ENCODE peak calls at places on chromosomes 7 and 10, in eight cellular contexts. H is hepatocyte, C is mesenchymal stem cell, Q is GM23248, N is fibroblast of lung, G is IMR-90, O is MM.1S, L is neuronal stem cell. K is an unnamed sample.
A peak's percentile ranks its signal among the peaks of the same experiment; 100 is the strongest.

GRCh38 chr7:28033386-28033785 is 147.2 kb downstream of the JAZF1 start:
- DNase-seq in H (no peak), C (no peak), Q (no peak), N (no peak), G (no peak), O (no peak), L (no peak), K (no peak)

GRCh38 chr7:14191686-14192098 is 202.2 kb upstream of the ETV1 start:
- DNase-seq in H (no peak), C (peak; percentile 10), Q (peak; percentile 90), N (peak; percentile 65), G (peak; percentile 56), O (no peak), L (no peak), K (no peak)

GRCh38 chr10:132016514-132016913 is 34.8 kb upstream of the BNIP3 start:
- DNase-seq in H (no peak), C (no peak), Q (no peak), N (no peak), G (no peak), O (no peak), L (no peak), K (no peak)

GRCh38 chr7:148773344-148773743 is 74.6 kb downstream of the CUL1 start:
- DNase-seq in H (no peak), C (peak; percentile 58), Q (no peak), N (peak; percentile 26), G (no peak), O (peak; percentile 93), L (no peak), K (no peak)

GRCh38 chr7:99079104-99079503 is 64.8 kb downstream of the SMURF1 start:
- DNase-seq in H (peak; percentile 34), C (no peak), Q (no peak), N (no peak), G (no peak), O (no peak), L (no peak), K (no peak)

GRCh38 chr7:105759670-105760548 is 116.5 kb downstream of the ATXN7L1 start:
- DNase-seq in H (peak; percentile 62), C (peak; percentile 71), Q (peak; percentile 78), N (peak; percentile 50), G (peak; percentile 71), O (peak; percentile 56), L (no peak), K (no peak)

GRCh38 chr10:13865758-13866491 is 279.2 kb downstream of the PRPF18 start:
- DNase-seq in H (no peak), C (peak; percentile 86), Q (peak; percentile 64), N (peak; percentile 84), G (peak; percentile 80), O (no peak), L (no peak), K (peak; percentile 86)

GRCh38 chr7:149220534-149220933 is 18.9 kb upstream of the ZNF212 start:
- DNase-seq in H (no peak), C (peak; percentile 88), Q (peak; percentile 89), N (peak; percentile 71), G (peak; percentile 75), O (no peak), L (no peak), K (peak; percentile 99)

GRCh38 chr7:120218702-120219101 is 54.3 kb upstream of the KCND2 start:
- DNase-seq in H (no peak), C (peak; percentile 71), Q (peak; percentile 47), N (no peak), G (peak; percentile 22), O (no peak), L (no peak), K (no peak)

GRCh38 chr7:105011771-105012502 is 2.1 kb upstream of the KMT2E start:
- DNase-seq in H (no peak), C (peak; percentile 39), Q (peak; percentile 54), N (no peak), G (no peak), O (peak; percentile 55), L (no peak), K (peak; percentile 70)

GRCh38 chr7:129191272-129191671 is 2.8 kb downstream of the SMO start:
- DNase-seq in H (peak; percentile 3), C (no peak), Q (no peak), N (no peak), G (no peak), O (no peak), L (no peak), K (peak; percentile 45)

GRCh38 chr10:18203526-18203925 is 63.3 kb downstream of the CACNB2 start:
- DNase-seq in H (no peak), C (no peak), Q (no peak), N (no peak), G (no peak), O (no peak), L (no peak), K (no peak)
- H3K4me3 ChIP-seq in H (no peak overlapping the region), C (no peak overlapping the region), Q (no peak overlapping the region), N (no peak overlapping the region), G (no peak overlapping the region), O (no peak overlapping the region), L (no peak overlapping the region), K (no peak overlapping the region)

DNA sequence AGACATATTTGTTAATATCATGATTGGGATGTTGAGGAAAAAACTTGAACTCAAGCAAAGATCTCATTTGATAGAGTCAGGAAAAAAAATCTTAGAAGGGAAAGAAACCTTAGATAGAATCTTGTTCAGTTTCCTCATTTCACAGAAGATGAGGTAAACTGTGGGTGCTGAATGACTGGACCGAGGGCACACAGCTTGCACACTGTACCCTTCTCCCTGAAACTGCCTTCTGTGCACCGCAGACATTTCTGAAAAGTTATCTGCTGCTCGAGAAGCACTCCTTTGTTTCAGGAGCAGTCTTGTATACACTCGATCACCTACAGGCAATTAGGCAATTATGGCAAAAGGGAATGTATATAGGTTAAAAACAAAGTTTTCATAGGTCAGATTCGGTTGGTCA is 167.4 kb downstream of the SKAP2 start:
- DNase-seq in H (no peak), C (no peak), Q (no peak), N (no peak), G (no peak), O (no peak), L (no peak), K (no peak)
- H2AFZ ChIP-seq in H (no peak overlapping the region), C (no peak overlapping the region), Q (no peak overlapping the region), N (no peak overlapping the region), G (no peak overlapping the region), O (no peak overlapping the region), L (no peak overlapping the region), K (no peak overlapping the region)

GRCh38 chr10:61465807-61466425 is 12.7 kb upstream of the TMEM26 start:
- DNase-seq in H (no peak), C (peak; percentile 24), Q (peak; percentile 62), N (peak; percentile 15), G (peak; percentile 34), O (no peak), L (no peak), K (no peak)

GRCh38 chr10:61463035-61463909 is 10.1 kb upstream of the TMEM26 start:
- DNase-seq in H (no peak), C (no peak), Q (peak; percentile 76), N (peak; percentile 85), G (peak; percentile 85), O (no peak), L (no peak), K (peak; percentile 15)

GRCh38 chr10:61460835-61461234 is 7.7 kb upstream of the TMEM26 start:
- DNase-seq in H (no peak), C (no peak), Q (no peak), N (no peak), G (no peak), O (no peak), L (no peak), K (no peak)

GRCh38 chr10:61465216-61465496 is 12.0 kb upstream of the TMEM26 start:
- DNase-seq in H (no peak), C (no peak), Q (no peak), N (no peak), G (no peak), O (no peak), L (no peak), K (no peak)

DNA sequence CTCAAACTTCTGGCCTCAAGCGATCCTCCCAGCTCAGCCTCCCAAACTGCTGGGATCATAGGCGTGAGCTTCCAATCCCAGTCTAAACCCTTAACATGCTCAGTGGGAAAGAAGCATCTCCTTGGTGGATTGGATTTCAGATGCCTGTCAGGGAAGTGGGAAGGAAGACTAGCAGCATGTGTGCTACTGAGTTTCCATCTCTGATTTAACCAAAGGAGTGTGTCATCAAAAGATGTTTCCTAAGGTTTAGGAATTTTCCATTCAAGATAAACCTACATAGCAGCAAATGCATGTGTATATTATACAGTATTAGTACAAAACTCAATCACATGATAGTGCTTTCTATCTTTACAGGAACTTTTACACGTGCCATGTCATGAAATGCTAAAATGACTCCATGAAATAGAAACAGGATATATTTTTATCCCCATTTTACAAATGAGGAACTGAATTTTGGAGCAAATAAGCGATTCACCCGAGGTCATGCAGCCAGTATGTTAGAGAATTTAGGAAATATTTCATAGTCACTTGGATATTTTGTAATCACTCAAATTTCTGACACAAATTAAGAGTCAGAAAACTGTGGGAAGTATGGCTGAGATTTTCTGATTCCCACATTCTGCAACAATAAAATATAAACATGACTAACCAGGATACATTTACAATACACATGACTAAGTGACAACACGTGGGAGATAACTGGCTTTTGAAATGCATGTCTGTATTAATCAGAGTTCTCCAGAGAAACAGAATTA is 11.5 kb upstream of the TMEM26 start:
- DNase-seq in H (no peak), C (peak; percentile 75), Q (peak; percentile 84), N (peak; percentile 84), G (peak; percentile 88), O (no peak), L (no peak), K (peak; percentile 32)
- H3K4me3 ChIP-seq in H (no peak overlapping the region), C (no peak overlapping the region), Q (no peak overlapping the region), N (no peak overlapping the region), G (no peak overlapping the region), O (no peak overlapping the region), L (no peak overlapping the region), K (no peak overlapping the region)

GRCh38 chr7:134714791-134715190 is 64.6 kb upstream of the CALD1 start:
- DNase-seq in H (no peak), C (no peak), Q (no peak), N (no peak), G (no peak), O (no peak), L (no peak), K (no peak)

GRCh38 chr7:134709197-134709596 is 62.5 kb downstream of the BPGM start:
- DNase-seq in H (no peak), C (no peak), Q (no peak), N (peak; percentile 55), G (no peak), O (no peak), L (no peak), K (no peak)

GRCh38 chr7:134710854-134711624 is 64.4 kb downstream of the BPGM start:
- DNase-seq in H (peak; percentile 34), C (peak; percentile 49), Q (peak; percentile 38), N (peak; percentile 73), G (peak; percentile 43), O (no peak), L (no peak), K (no peak)

GRCh38 chr7:134710511-134710853 is 63.8 kb downstream of the BPGM start:
- DNase-seq in H (no peak), C (no peak), Q (no peak), N (no peak), G (no peak), O (no peak), L (no peak), K (no peak)

GRCh38 chr7:134712196-134712595 is 65.5 kb downstream of the BPGM start:
- DNase-seq in H (no peak), C (no peak), Q (peak; percentile 30), N (peak; percentile 84), G (no peak), O (no peak), L (no peak), K (peak; percentile 73)
- H2AFZ ChIP-seq in H (no peak overlapping the region), C (no peak overlapping the region), Q (peak overlapping the region; percentile 27), N (no peak overlapping the region), G (no peak overlapping the region), O (no peak overlapping the region), L (no peak overlapping the region), K (peak overlapping the region; percentile 5)

GRCh38 chr10:119299531-119299930 is 92.2 kb downstream of the GRK5 start:
- DNase-seq in H (no peak), C (peak; percentile 59), Q (no peak), N (no peak), G (no peak), O (peak; percentile 45), L (no peak), K (no peak)
- H3K4me3 ChIP-seq in H (no peak overlapping the region), C (no peak overlapping the region), Q (no peak overlapping the region), N (no peak overlapping the region), G (no peak overlapping the region), O (no peak overlapping the region), L (no peak overlapping the region), K (no peak overlapping the region)